ENCODE peak calls at places on chromosome 19, in seven cellular contexts. U is HS-5; X is fibroblast of the conjunctiva; H is H54; Q is stimulated activated CD4-positive, alpha-beta T cell treated with anti-CD3 and anti-CD28 coated beads, Interleukin-15, amount 100 ng/mL, for 1 hour; S is dorsolateral prefrontal cortex; J is globus pallidus. D is an unnamed sample.
A peak's percentile ranks its signal among the peaks of the same experiment; 100 is the strongest.

GRCh38 chr19:3471954-3472655 is 8.2 kb downstream of the SMIM24 start:
- DNase-seq in H (no peak), Q (no peak), U (no peak), J (no peak), X (no peak), S (no peak), D (no peak)

GRCh38 chr19:38519988-38520387 is 86.5 kb downstream of the RYR1 start:
- DNase-seq in S (no peak), U (no peak), Q (no peak), X (no peak), H (no peak), J (no peak), D (no peak)

GRCh38 chr19:28289294-28290063 is 923.5 kb downstream of the UQCRFS1 start:
- DNase-seq in H (no peak), J (peak; percentile 86), U (no peak), S (peak; percentile 62), Q (no peak), X (no peak), D (peak; percentile 39)

GRCh38 chr19:44677019-44677809 is 5.9 kb downstream of the CEACAM19 start:
- DNase-seq in S (no peak), U (peak; percentile 66), Q (no peak), J (no peak), H (peak; percentile 52), X (no peak), D (no peak)

GRCh38 chr19:6660930-6661329 is 9.0 kb downstream of the TNFSF14 start:
- DNase-seq in S (no peak), U (no peak), J (no peak), X (no peak), H (no peak), Q (no peak), D (no peak)

GRCh38 chr19:40224342-40225148 is 1.9 kb downstream of the CCNP start:
- DNase-seq in U (no peak), X (no peak), J (no peak), H (no peak), Q (no peak), S (no peak), D (no peak)

GRCh38 chr19:2371656-2372055 is 11.6 kb downstream of the TMPRSS9 start:
- DNase-seq in J (no peak), U (no peak), S (no peak), H (peak; percentile 96), X (no peak), Q (no peak), D (peak; percentile 32)

GRCh38 chr19:710767-711166 is 2.0 kb downstream of the PALM start:
- DNase-seq in X (no peak), S (no peak), Q (no peak), U (no peak), H (no peak), J (no peak), D (no peak)

GRCh38 chr19:42313096-42313839 is at the start of gene TMEM145:
- DNase-seq in S (peak; percentile 64), J (peak; percentile 56), X (no peak), U (no peak), Q (no peak), H (peak; percentile 92), D (no peak)

GRCh38 chr19:51904331-51905165 is at the start of gene ZNF649:
- DNase-seq in J (peak; percentile 86), H (peak; percentile 41), X (peak; percentile 65), U (peak; percentile 25), Q (peak; percentile 58), S (peak; percentile 81), D (no peak)